ENCODE peak calls at places on chromosomes 5 and 9, in eight cellular contexts. P is pons, Z is stromal cell of bone marrow, Q is left cardiac atrium, V is head of caudate nucleus, K is bronchial epithelial cell, W is NCI-H1417, I is progenitor cell of endocrine pancreas. R is an unnamed sample.

GRCh38 chr5:65855758-65856157 is 70.6 kb upstream of the ERBIN start:
- DNase-seq in P (no peak), Z (no peak), Q (no peak), V (no peak), K (no peak), W (no peak), I (no peak), R (no peak)

GRCh38 chr5:139597134-139597533 is 36.0 kb downstream of the UBE2D2 start:
- DNase-seq in P (no peak), Z (no peak), Q (no peak), V (no peak), K (no peak), W (no peak), I (no peak), R (no peak)

GRCh38 chr5:151251001-151251551 is 1.9 kb upstream of the GM2A start:
- DNase-seq in P (no peak), Z (no peak), Q (no peak), V (no peak), K (no peak), W (no peak), I (no peak), R (no peak)

GRCh38 chr9:114408646-114409045 is 20.9 kb upstream of the AKNA start:
- DNase-seq in P (no peak), Z (no peak), Q (no peak), V (no peak), K (no peak), W (no peak), I (no peak), R (no peak)

GRCh38 chr5:139454568-139455290 is 7.8 kb downstream of the ECSCR start:
- DNase-seq in P (no peak), Z (no peak), Q (no peak), V (no peak), K (no peak), W (no peak), I (no peak), R (no peak)

GRCh38 chr9:23783509-23783908 is 42.5 kb downstream of the ELAVL2 start:
- DNase-seq in P (no peak), Z (no peak), Q (no peak), V (no peak), K (no peak), W (no peak), I (no peak), R (no peak)

GRCh38 chr9:131697097-131697496 is 42.8 kb downstream of the RAPGEF1 start:
- DNase-seq in P (peak; percentile 60), Z (peak; percentile 40), Q (no peak), V (peak; percentile 62), K (no peak), W (no peak), I (no peak), R (no peak)

GRCh38 chr5:56170557-56170956 is 62.6 kb downstream of the ANKRD55 start:
- DNase-seq in P (no peak), Z (peak; percentile 94), Q (peak; percentile 61), V (no peak), K (no peak), W (no peak), I (no peak), R (no peak)

GRCh38 chr9:117494401-117495130 is 79.7 kb upstream of the ASTN2 start:
- DNase-seq in P (peak; percentile 96), Z (no peak), Q (no peak), V (no peak), K (no peak), W (peak; percentile 17), I (no peak), R (peak; percentile 13)

GRCh38 chr5:90161399-90161798 is 248.2 kb downstream of the CETN3 start:
- DNase-seq in P (peak; percentile 36), Z (no peak), Q (peak; percentile 67), V (peak; percentile 47), K (peak; percentile 41), W (no peak), I (no peak), R (peak; percentile 28)

GRCh38 chr5:127770272-127770671 is 67.1 kb downstream of the CCDC192 start:
- DNase-seq in P (no peak), Z (no peak), Q (no peak), V (no peak), K (no peak), W (no peak), I (no peak), R (no peak)

GRCh38 chr9:33452828-33453271 is 5.5 kb upstream of the AQP3 start:
- DNase-seq in P (no peak), Z (peak; percentile 67), Q (peak; percentile 60), V (peak; percentile 49), K (peak; percentile 97), W (no peak), I (peak; percentile 50), R (peak; percentile 69)

GRCh38 chr9:16501098-16501663 is 369.3 kb downstream of the BNC2 start:
- DNase-seq in P (no peak), Z (peak; percentile 30), Q (no peak), V (no peak), K (peak; percentile 89), W (no peak), I (no peak), R (no peak)

GRCh38 chr5:18961234-18961633 is 1026.8 kb downstream of the CDH18 start:
- DNase-seq in P (no peak), Z (no peak), Q (no peak), V (no peak), K (no peak), W (no peak), I (no peak), R (no peak)

GRCh38 chr9:137487454-137488329 is 28.6 kb upstream of the NSMF start:
- DNase-seq in P (no peak), Z (no peak), Q (no peak), V (no peak), K (no peak), W (peak; percentile 37), I (no peak), R (no peak)

GRCh38 chr5:177094224-177095087 is 7.7 kb downstream of the FGFR4 start:
- DNase-seq in P (no peak), Z (no peak), Q (peak; percentile 81), V (no peak), K (no peak), W (no peak), I (no peak), R (no peak)

GRCh38 chr9:114655689-114656088 is 1.9 kb downstream of the TEX53 start:
- DNase-seq in P (no peak), Z (no peak), Q (no peak), V (no peak), K (no peak), W (no peak), I (no peak), R (no peak)

GRCh38 chr5:79147076-79147475 is 35.5 kb downstream of the BHMT start:
- DNase-seq in P (no peak), Z (no peak), Q (no peak), V (no peak), K (no peak), W (no peak), I (no peak), R (no peak)

GRCh38 chr9:107540167-107540566 is 50.6 kb upstream of the KLF4 start:
- DNase-seq in P (no peak), Z (no peak), Q (no peak), V (no peak), K (no peak), W (no peak), I (no peak), R (no peak)

GRCh38 chr5:73729329-73729728 is 103.3 kb downstream of the ARHGEF28 start:
- DNase-seq in P (no peak), Z (no peak), Q (no peak), V (no peak), K (peak; percentile 37), W (no peak), I (no peak), R (no peak)

GRCh38 chr5:146001544-146002185 is 65.3 kb downstream of the SH3RF2 start:
- DNase-seq in P (no peak), Z (no peak), Q (no peak), V (no peak), K (peak; percentile 51), W (no peak), I (no peak), R (no peak)

GRCh38 chr5:68557162-68557936 is 341.8 kb downstream of the PIK3R1 start:
- DNase-seq in P (no peak), Z (no peak), Q (no peak), V (no peak), K (no peak), W (no peak), I (no peak), R (no peak)

GRCh38 chr9:134837529-134837928 is 43.1 kb upstream of the FCN2 start:
- DNase-seq in P (no peak), Z (no peak), Q (no peak), V (no peak), K (no peak), W (no peak), I (no peak), R (no peak)

GRCh38 chr5:150058480-150059126 is 27.8 kb downstream of the CSF1R start:
- DNase-seq in P (peak; percentile 89), Z (peak; percentile 78), Q (no peak), V (no peak), K (peak; percentile 74), W (no peak), I (no peak), R (peak; percentile 42)

GRCh38 chr9:127520941-127521918 is 69.9 kb downstream of the LRSAM1 start:
- DNase-seq in P (no peak), Z (peak; percentile 51), Q (peak; percentile 62), V (no peak), K (no peak), W (no peak), I (no peak), R (peak; percentile 50)

GRCh38 chr9:110842976-110843375 is 174.4 kb downstream of the MUSK start:
- DNase-seq in P (no peak), Z (peak; percentile 23), Q (no peak), V (no peak), K (no peak), W (no peak), I (no peak), R (no peak)

GRCh38 chr9:76602191-76602590 is 143.2 kb downstream of the GCNT1 start:
- DNase-seq in P (no peak), Z (no peak), Q (no peak), V (no peak), K (no peak), W (no peak), I (no peak), R (no peak)

GRCh38 chr5:113166710-113167366 is 190.2 kb downstream of the DCP2 start:
- DNase-seq in P (no peak), Z (peak; percentile 58), Q (no peak), V (no peak), K (peak; percentile 97), W (no peak), I (no peak), R (peak; percentile 99)

GRCh38 chr9:91786132-91786896 is 163.7 kb downstream of the ROR2 start:
- DNase-seq in P (no peak), Z (no peak), Q (no peak), V (no peak), K (no peak), W (no peak), I (no peak), R (no peak)

GRCh38 chr5:151660616-151661015 is 26.1 kb downstream of the SPARC start:
- DNase-seq in P (no peak), Z (peak; percentile 63), Q (no peak), V (no peak), K (peak; percentile 37), W (no peak), I (no peak), R (no peak)

R was measured in SW480.